ENCODE peak calls at places on chromosomes 3 and 15, in four cellular contexts. K, R, S and P are unnamed samples.

GRCh38 chr3:69838696-69839515 is 99.6 kb downstream of the MITF start:
- DNase-seq in S (no peak), R (no peak), K (no peak), P (no peak)

GRCh38 chr15:67109141-67110034 is 44.0 kb downstream of the SMAD3 start:
- DNase-seq in S (no peak), R (peak; percentile 97), K (no peak), P (peak; percentile 76)

GRCh38 chr3:33364531-33365128 is 75.6 kb downstream of the UBP1 start:
- DNase-seq in S (no peak), K (no peak), R (peak; percentile 54), P (no peak)

GRCh38 chr3:184300377-184300717 is 1.3 kb downstream of the PSMD2 start:
- DNase-seq in R (no peak), S (peak; percentile 64), K (no peak), P (no peak)

GRCh38 chr15:45641374-45641778 is 6.5 kb downstream of the SQOR start:
- DNase-seq in K (no peak), S (peak; percentile 90), R (peak; percentile 98), P (peak; percentile 87)

GRCh38 chr3:46864051-46864881 is 1.0 kb upstream of the MYL3 start:
- DNase-seq in K (no peak), S (no peak), R (no peak), P (no peak)

GRCh38 chr15:57867970-57868791 is 161.7 kb downstream of the POLR2M start:
- DNase-seq in K (no peak), S (no peak), R (no peak), P (no peak)

GRCh38 chr3:45599424-45599886 is 4.9 kb downstream of the LIMD1 start:
- DNase-seq in K (no peak), S (no peak), R (no peak), P (no peak)

GRCh38 chr15:67595572-67595971 is 53.1 kb downstream of the MAP2K5 start:
- DNase-seq in S (no peak), K (no peak), R (no peak), P (no peak)